ENCODE peak calls at places on chromosome 18, in six cellular contexts. D is DMS53; E is GM19239; T is activated naive CD4-positive, alpha-beta T cell treated with Interleukin-2 at 50 U/mL for 16 hours; B is GM04503; C is fibroblast of mammary gland. R is an unnamed sample.

GRCh38 chr18:60202702-60203101 is 169.9 kb downstream of the MC4R start:
- DNase-seq in D (peak; percentile 43), E (no peak), T (no peak), B (no peak), C (no peak), R (no peak)

GRCh38 chr18:67199993-67200617 is 316.4 kb downstream of the DSEL start:
- DNase-seq in D (peak; percentile 87), E (no peak), T (no peak), B (peak; percentile 17), C (peak; percentile 76), R (peak; percentile 18)

GRCh38 chr18:48038636-48039035 is 108.2 kb upstream of the SMAD2 start:
- DNase-seq in D (no peak), E (no peak), T (no peak), B (no peak), C (no peak), R (no peak)

GRCh38 chr18:79575891-79576685 is 103.5 kb upstream of the CTDP1 start:
- DNase-seq in D (no peak), E (no peak), T (no peak), B (no peak), C (peak; percentile 38), R (no peak)

GRCh38 chr18:47779381-47779780 is 151.1 kb downstream of the SMAD2 start:
- DNase-seq in D (no peak), E (no peak), T (no peak), B (no peak), C (no peak), R (no peak)

GRCh38 chr18:21391074-21391673 is 149.1 kb downstream of the GREB1L start:
- DNase-seq in D (peak; percentile 35), E (no peak), T (no peak), B (peak; percentile 17), C (peak; percentile 84), R (no peak)

GRCh38 chr18:41226186-41226585 is 728.8 kb upstream of the PIK3C3 start:
- DNase-seq in D (no peak), E (no peak), T (no peak), B (peak; percentile 36), C (no peak), R (no peak)

GRCh38 chr18:3540805-3541548 is 91.0 kb downstream of the TGIF1 start:
- DNase-seq in D (no peak), E (no peak), T (no peak), B (no peak), C (no peak), R (peak; percentile 22)

R was measured in iPS-NIHi11.